ENCODE peak calls at places on chromosomes 13 and 19, in ten cellular contexts. One of them, this sample, is unnamed.

GRCh38 chr13:73075546-73075945 is 16.7 kb downstream of the KLF5 start:
- DNase-seq in AG09309: no peak
- DNase-seq in HS-5: no peak
- DNase-seq in CD4-positive, alpha-beta memory T cell: no peak
- DNase-seq in right lobe of liver: no peak
- DNase-seq in stimulated activated CD4-positive, alpha-beta T cell treated with anti-CD3 and anti-CD28 coated beads, Interleukin-2, amount 100 ng/mL, for 24 hours: no peak
- DNase-seq in breast epithelium: no peak
- DNase-seq in HuH-7.5: no peak
- DNase-seq in activated T-helper 1 cell treated with anti-CD3 and anti-CD28 coated beads, Interleukin-2, amount 50 U/mL, for 16 hours: no peak
- DNase-seq in AG04450: no peak
- DNase-seq in this sample: no peak

GRCh38 chr19:2494447-2495129 is 18.7 kb downstream of the GADD45B start:
- DNase-seq in AG09309: no peak
- DNase-seq in HS-5: no peak
- DNase-seq in CD4-positive, alpha-beta memory T cell: peak
- DNase-seq in right lobe of liver: peak
- DNase-seq in stimulated activated CD4-positive, alpha-beta T cell treated with anti-CD3 and anti-CD28 coated beads, Interleukin-2, amount 100 ng/mL, for 24 hours: peak
- DNase-seq in breast epithelium: peak
- DNase-seq in HuH-7.5: peak
- DNase-seq in activated T-helper 1 cell treated with anti-CD3 and anti-CD28 coated beads, Interleukin-2, amount 50 U/mL, for 16 hours: peak
- DNase-seq in AG04450: no peak
- DNase-seq in this sample: peak

GRCh38 chr19:53004242-53004641 is 9.5 kb upstream of the ERVV-1 start:
- DNase-seq in AG09309: no peak
- DNase-seq in HS-5: no peak
- DNase-seq in CD4-positive, alpha-beta memory T cell: no peak
- DNase-seq in right lobe of liver: no peak
- DNase-seq in stimulated activated CD4-positive, alpha-beta T cell treated with anti-CD3 and anti-CD28 coated beads, Interleukin-2, amount 100 ng/mL, for 24 hours: no peak
- DNase-seq in breast epithelium: no peak
- DNase-seq in HuH-7.5: no peak
- DNase-seq in activated T-helper 1 cell treated with anti-CD3 and anti-CD28 coated beads, Interleukin-2, amount 50 U/mL, for 16 hours: no peak
- DNase-seq in AG04450: no peak
- DNase-seq in this sample: no peak

GRCh38 chr13:30884543-30884942 is 21.5 kb upstream of the MEDAG start:
- DNase-seq in AG09309: no peak
- DNase-seq in HS-5: no peak
- DNase-seq in CD4-positive, alpha-beta memory T cell: no peak
- DNase-seq in right lobe of liver: no peak
- DNase-seq in stimulated activated CD4-positive, alpha-beta T cell treated with anti-CD3 and anti-CD28 coated beads, Interleukin-2, amount 100 ng/mL, for 24 hours: no peak
- DNase-seq in breast epithelium: no peak
- DNase-seq in HuH-7.5: no peak
- DNase-seq in activated T-helper 1 cell treated with anti-CD3 and anti-CD28 coated beads, Interleukin-2, amount 50 U/mL, for 16 hours: no peak
- DNase-seq in AG04450: no peak
- DNase-seq in this sample: no peak

GRCh38 chr13:30376426-30377311 is 45.6 kb upstream of the UBE2L5 start:
- DNase-seq in AG09309: no peak
- DNase-seq in HS-5: no peak
- DNase-seq in CD4-positive, alpha-beta memory T cell: peak
- DNase-seq in right lobe of liver: no peak
- DNase-seq in stimulated activated CD4-positive, alpha-beta T cell treated with anti-CD3 and anti-CD28 coated beads, Interleukin-2, amount 100 ng/mL, for 24 hours: peak
- DNase-seq in breast epithelium: no peak
- DNase-seq in HuH-7.5: no peak
- DNase-seq in activated T-helper 1 cell treated with anti-CD3 and anti-CD28 coated beads, Interleukin-2, amount 50 U/mL, for 16 hours: peak
- DNase-seq in AG04450: no peak
- DNase-seq in this sample: no peak

GRCh38 chr13:85186646-85187045 is 612.6 kb downstream of the SLITRK6 start:
- DNase-seq in AG09309: no peak
- DNase-seq in HS-5: no peak
- DNase-seq in CD4-positive, alpha-beta memory T cell: no peak
- DNase-seq in right lobe of liver: no peak
- DNase-seq in stimulated activated CD4-positive, alpha-beta T cell treated with anti-CD3 and anti-CD28 coated beads, Interleukin-2, amount 100 ng/mL, for 24 hours: no peak
- DNase-seq in breast epithelium: no peak
- DNase-seq in HuH-7.5: no peak
- DNase-seq in activated T-helper 1 cell treated with anti-CD3 and anti-CD28 coated beads, Interleukin-2, amount 50 U/mL, for 16 hours: no peak
- DNase-seq in AG04450: no peak
- DNase-seq in this sample: no peak

GRCh38 chr13:32237681-32238080 is 77.5 kb downstream of the ZAR1L start:
- DNase-seq in AG09309: no peak
- DNase-seq in HS-5: no peak
- DNase-seq in CD4-positive, alpha-beta memory T cell: no peak
- DNase-seq in right lobe of liver: no peak
- DNase-seq in stimulated activated CD4-positive, alpha-beta T cell treated with anti-CD3 and anti-CD28 coated beads, Interleukin-2, amount 100 ng/mL, for 24 hours: no peak
- DNase-seq in breast epithelium: no peak
- DNase-seq in HuH-7.5: no peak
- DNase-seq in activated T-helper 1 cell treated with anti-CD3 and anti-CD28 coated beads, Interleukin-2, amount 50 U/mL, for 16 hours: no peak
- DNase-seq in AG04450: no peak
- DNase-seq in this sample: no peak

GRCh38 chr13:109479991-109480696 is 306.2 kb downstream of the IRS2 start:
- DNase-seq in AG09309: no peak
- DNase-seq in HS-5: no peak
- DNase-seq in CD4-positive, alpha-beta memory T cell: no peak
- DNase-seq in right lobe of liver: no peak
- DNase-seq in stimulated activated CD4-positive, alpha-beta T cell treated with anti-CD3 and anti-CD28 coated beads, Interleukin-2, amount 100 ng/mL, for 24 hours: no peak
- DNase-seq in breast epithelium: no peak
- DNase-seq in HuH-7.5: no peak
- DNase-seq in activated T-helper 1 cell treated with anti-CD3 and anti-CD28 coated beads, Interleukin-2, amount 50 U/mL, for 16 hours: no peak
- DNase-seq in AG04450: no peak
- DNase-seq in this sample: peak

GRCh38 chr19:29171525-29171924 is 41.4 kb downstream of the UQCRFS1 start:
- DNase-seq in AG09309: no peak
- DNase-seq in HS-5: no peak
- DNase-seq in CD4-positive, alpha-beta memory T cell: no peak
- DNase-seq in right lobe of liver: no peak
- DNase-seq in stimulated activated CD4-positive, alpha-beta T cell treated with anti-CD3 and anti-CD28 coated beads, Interleukin-2, amount 100 ng/mL, for 24 hours: no peak
- DNase-seq in breast epithelium: no peak
- DNase-seq in HuH-7.5: no peak
- DNase-seq in activated T-helper 1 cell treated with anti-CD3 and anti-CD28 coated beads, Interleukin-2, amount 50 U/mL, for 16 hours: no peak
- DNase-seq in AG04450: no peak
- DNase-seq in this sample: no peak

GRCh38 chr13:45299194-45299593 is 41.8 kb downstream of the TPT1 start:
- DNase-seq in AG09309: no peak
- DNase-seq in HS-5: no peak
- DNase-seq in CD4-positive, alpha-beta memory T cell: no peak
- DNase-seq in right lobe of liver: no peak
- DNase-seq in stimulated activated CD4-positive, alpha-beta T cell treated with anti-CD3 and anti-CD28 coated beads, Interleukin-2, amount 100 ng/mL, for 24 hours: no peak
- DNase-seq in breast epithelium: no peak
- DNase-seq in HuH-7.5: no peak
- DNase-seq in activated T-helper 1 cell treated with anti-CD3 and anti-CD28 coated beads, Interleukin-2, amount 50 U/mL, for 16 hours: no peak
- DNase-seq in AG04450: no peak
- DNase-seq in this sample: no peak

This sample was measured in GM03348.